ENCODE peak calls at places on chromosomes 4 and X, in eight cellular contexts. D, J, O, L, Q, B, W and S are unnamed samples.

GRCh38 chr4:23937173-23937572 is 47.3 kb upstream of the PPARGC1A start:
- DNase-seq in O (no peak), J (peak; percentile 2), W (peak; percentile 80), L (no peak), Q (peak; percentile 28), B (no peak), D (no peak), S (no peak)

GRCh38 chr4:139144911-139145551 is 32.0 kb downstream of the ELF2 start:
- DNase-seq in B (peak; percentile 43), O (no peak), D (no peak), Q (no peak), L (no peak), J (no peak), W (no peak), S (no peak)

GRCh38 chrX:103215768-103216085 is 819 bp downstream of the BEX4 start:
- DNase-seq in J (peak; percentile 20), W (no peak), O (no peak), Q (peak; percentile 3), D (peak; percentile 73), B (peak; percentile 28), L (no peak), S (no peak)

GRCh38 chrX:21738145-21738949 is 19.6 kb downstream of the SMPX start:
- DNase-seq in J (no peak), B (peak; percentile 66), Q (no peak), O (no peak), D (no peak), L (no peak), W (no peak), S (no peak)

GRCh38 chr4:85498068-85498733 is 23.3 kb downstream of the ARHGAP24 start:
- DNase-seq in J (peak; percentile 31), O (peak; percentile 82), W (peak; percentile 91), Q (peak; percentile 79), D (no peak), B (no peak), L (peak; percentile 86), S (peak; percentile 70)

GRCh38 chr4:103482471-103482870 is 237.3 kb downstream of the TACR3 start:
- DNase-seq in L (no peak), O (no peak), J (no peak), W (peak; percentile 8), B (no peak), Q (no peak), D (no peak), S (no peak)

GRCh38 chr4:23903859-23904438 is 14.1 kb upstream of the PPARGC1A start:
- DNase-seq in L (no peak), W (no peak), D (no peak), O (no peak), B (peak; percentile 88), J (no peak), Q (peak; percentile 3), S (no peak)

GRCh38 chr4:124322234-124322831 is 390.2 kb downstream of the ANKRD50 start:
- DNase-seq in Q (peak; percentile 77), B (peak; percentile 3), W (peak; percentile 40), D (no peak), L (no peak), O (no peak), J (no peak), S (no peak)

GRCh38 chrX:123282241-123282640 is 98.2 kb downstream of the GRIA3 start:
- DNase-seq in D (no peak), O (no peak), W (no peak), J (no peak), L (no peak), B (no peak), Q (no peak), S (no peak)

GRCh38 chr4:129583868-129584267 is 487.9 kb downstream of the C4orf33 start:
- DNase-seq in O (no peak), L (no peak), B (no peak), D (no peak), W (peak; percentile 0), Q (peak; percentile 67), J (no peak), S (peak; percentile 59)